ENCODE peak calls at places on chromosomes 7 and 10, in six cellular contexts. W is lower lobe of right lung, A is HFF-Myc, I is endothelial cell, B is transverse colon, F is endothelial cell of umbilical vein. V is an unnamed sample.

GRCh38 chr7:100174582-100174981 is 2.6 kb downstream of the GPC2 start:
- DNase-seq in B (no peak), I (no peak), W (no peak), A (no peak), F (no peak), V (no peak)

GRCh38 chr10:110376021-110376773 is 71.5 kb upstream of the SMNDC1 start:
- DNase-seq in B (no peak), W (peak), F (peak), I (no peak), A (no peak), V (peak)

GRCh38 chr10:86100581-86101061 is 266.0 kb downstream of the GRID1 start:
- DNase-seq in W (no peak), F (no peak), I (peak), A (no peak), B (no peak), V (no peak)

GRCh38 chr10:79472449-79472848 is 27.0 kb upstream of the ZCCHC24 start:
- DNase-seq in I (no peak), W (no peak), B (no peak), F (no peak), A (no peak), V (no peak)

GRCh38 chr7:81603-82342 is 110.6 kb upstream of the FAM20C start:
- DNase-seq in B (no peak), I (no peak), W (no peak), F (no peak), A (no peak), V (no peak)

GRCh38 chr7:45978010-45978681 is 57.1 kb upstream of the IGFBP3 start:
- DNase-seq in B (no peak), F (peak), I (no peak), A (peak), W (no peak), V (no peak)

GRCh38 chr7:7304705-7305475 is 122.5 kb downstream of the C1GALT1 start:
- DNase-seq in W (no peak), A (no peak), I (no peak), F (no peak), B (no peak), V (no peak)

GRCh38 chr10:24452030-24452429 is 243.1 kb downstream of the KIAA1217 start:
- DNase-seq in A (no peak), W (no peak), I (no peak), F (no peak), B (no peak), V (no peak)

GRCh38 chr7:99839560-99840011 is 11.8 kb downstream of the CYP3A43 start:
- DNase-seq in I (no peak), F (no peak), B (peak), W (no peak), A (no peak), V (no peak)

GRCh38 chr7:100353685-100354330 is 4.1 kb upstream of the PILRB start:
- DNase-seq in W (no peak), B (no peak), I (no peak), A (no peak), F (no peak), V (no peak)

GRCh38 chr10:112344261-112344660 is 29.7 kb upstream of the ACSL5 start:
- DNase-seq in A (no peak), B (peak), I (no peak), W (no peak), F (no peak), V (no peak)
- TF ChIP-seq CTCF in A (no peak), B (no peak), I (no peak), W (no peak), F (no peak), V (no peak)

DNA sequence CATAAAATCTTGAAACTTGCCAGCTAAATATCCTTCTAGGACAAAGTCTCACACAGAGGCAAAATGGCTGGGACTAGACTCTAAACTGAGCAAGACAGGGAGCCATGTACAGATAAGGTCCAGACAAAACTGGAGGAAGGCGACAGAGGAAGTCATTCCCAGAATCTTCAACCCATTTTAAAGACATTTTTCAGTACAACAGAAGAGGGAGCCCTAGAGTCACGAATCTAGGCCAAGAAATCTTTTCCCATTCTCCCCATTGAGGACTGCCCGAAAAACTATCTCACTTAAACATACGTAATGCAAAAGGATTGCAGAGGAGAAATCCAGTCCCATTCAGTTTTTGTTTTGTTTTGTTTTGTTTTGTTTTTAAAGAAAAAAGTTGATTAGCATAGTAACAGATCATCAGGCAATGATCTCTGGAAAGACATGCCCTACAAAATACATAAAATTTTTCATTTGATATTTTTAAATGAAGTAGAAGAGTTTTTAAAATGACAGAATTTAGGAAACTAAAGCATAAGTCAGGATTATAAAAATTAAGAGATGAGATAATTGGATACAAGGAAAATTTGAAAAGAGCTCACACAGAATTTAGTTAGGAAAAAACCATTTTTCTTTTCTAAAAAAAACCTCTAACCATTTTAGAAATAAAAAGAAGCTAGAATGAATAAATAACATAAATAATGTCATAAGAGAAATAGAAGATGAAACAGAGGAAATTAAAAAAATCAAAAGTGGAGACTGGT is 16.9 kb upstream of the PRF1 start:
- DNase-seq in A (peak), B (no peak), F (no peak), W (no peak), I (no peak), V (no peak)
- TF ChIP-seq CTCF in A (peak), B (no peak), F (peak), W (peak), I (peak), V (no peak)

DNA sequence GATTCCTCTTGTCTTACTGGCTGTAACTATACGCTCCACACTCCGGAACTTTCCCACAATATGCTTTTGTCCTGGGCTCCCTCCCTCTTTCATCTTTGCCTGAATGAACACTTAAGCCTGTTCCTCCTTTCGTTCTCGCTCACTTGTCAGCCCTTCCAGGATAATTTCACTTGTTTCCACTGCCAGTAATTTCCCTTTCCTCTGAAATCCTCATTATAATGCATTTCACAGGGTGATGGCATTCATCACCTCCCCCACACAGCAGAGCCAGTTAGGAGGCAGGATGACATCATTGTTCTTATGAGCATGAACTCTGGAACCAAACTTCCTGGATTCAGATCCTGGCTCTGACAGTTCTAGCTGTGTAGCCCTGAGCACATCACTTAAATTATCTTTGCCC is 372.6 kb downstream of the GPR158 start:
- DNase-seq in F (peak), I (peak), A (no peak), B (no peak), W (no peak), V (no peak)
- TF ChIP-seq CTCF in F (no peak), I (no peak), A (no peak), B (no peak), W (no peak), V (no peak)

GRCh38 chr7:156156734-156157408 is 344.6 kb upstream of the SHH start:
- DNase-seq in W (no peak), I (peak), F (no peak), B (peak), A (no peak), V (peak)
- TF ChIP-seq CTCF in W (no peak), I (no peak), F (no peak), B (peak), A (no peak), V (peak)